ENCODE peak calls at places on chromosomes 5 and 9, in seven cellular contexts. Q is endothelial cell, N is A549, L is GM12865, O is dorsolateral prefrontal cortex, E is left ventricle myocardium inferior, G is fibroblast of pulmonary artery. A is an unnamed sample.

GRCh38 chr9:130185494-130186005 is 13.3 kb downstream of the NCS1 start:
- DNase-seq in Q (no peak), N (no peak), L (no peak), O (peak), E (no peak), G (peak), A (no peak)

GRCh38 chr9:33452828-33453271 is 5.5 kb upstream of the AQP3 start:
- DNase-seq in Q (peak), N (peak), L (peak), O (no peak), E (peak), G (peak), A (peak)

GRCh38 chr9:6686396-6686795 is 40.9 kb upstream of the GLDC start:
- DNase-seq in Q (no peak), N (peak), L (peak), O (no peak), E (no peak), G (peak), A (no peak)

GRCh38 chr9:93304574-93305496 is 120.9 kb downstream of the WNK2 start:
- DNase-seq in Q (peak), N (peak), L (peak), O (peak), E (peak), G (peak), A (peak)

GRCh38 chr5:109388407-109388806 is 21.4 kb downstream of the PJA2 start:
- DNase-seq in Q (no peak), N (no peak), L (no peak), O (no peak), E (no peak), G (peak), A (no peak)

GRCh38 chr5:176653401-176653800 is 6.1 kb downstream of the TSPAN17 start:
- DNase-seq in Q (no peak), N (no peak), L (peak), O (no peak), E (no peak), G (no peak), A (peak)

GRCh38 chr5:1474183-1474839 is 29.1 kb upstream of the SLC6A3 start:
- DNase-seq in Q (no peak), N (no peak), L (peak), O (peak), E (peak), G (no peak), A (no peak)

GRCh38 chr5:103374473-103374963 is 116.0 kb downstream of the MACIR start:
- DNase-seq in Q (no peak), N (no peak), L (no peak), O (peak), E (no peak), G (no peak), A (no peak)

GRCh38 chr9:83062011-83062652 is 810 bp downstream of the RASEF start:
- DNase-seq in Q (peak), N (peak), L (no peak), O (no peak), E (peak), G (no peak), A (no peak)

GRCh38 chr9:89993678-89994630 is 389.1 kb downstream of the GADD45G start:
- DNase-seq in Q (no peak), N (peak), L (no peak), O (no peak), E (peak), G (no peak), A (no peak)

GRCh38 chr9:92986175-92987110 is 39.1 kb downstream of the FGD3 start:
- DNase-seq in Q (no peak), N (peak), L (peak), O (no peak), E (no peak), G (peak), A (peak)

GRCh38 chr9:128494108-128494742 is 10.3 kb upstream of the GLE1 start:
- DNase-seq in Q (peak), N (no peak), L (no peak), O (no peak), E (peak), G (peak), A (peak)

GRCh38 chr5:16480144-16480543 is 14.5 kb upstream of the ZNF622 start:
- DNase-seq in Q (no peak), N (no peak), L (no peak), O (no peak), E (no peak), G (no peak), A (no peak)

GRCh38 chr5:126938461-126938860 is 91.9 kb downstream of the MARCHF3 start:
- DNase-seq in Q (no peak), N (no peak), L (no peak), O (no peak), E (no peak), G (peak), A (no peak)

GRCh38 chr9:93895535-93895934 is 59.6 kb downstream of the BARX1 start:
- DNase-seq in Q (no peak), N (no peak), L (no peak), O (no peak), E (peak), G (no peak), A (no peak)

GRCh38 chr5:78526049-78526525 is 122.5 kb downstream of the LHFPL2 start:
- DNase-seq in Q (no peak), N (peak), L (peak), O (no peak), E (no peak), G (peak), A (no peak)

GRCh38 chr5:100406640-100407039 is 128.5 kb upstream of the FAM174A start:
- DNase-seq in Q (no peak), N (no peak), L (no peak), O (no peak), E (no peak), G (no peak), A (no peak)

GRCh38 chr5:38008198-38008597 is 168.4 kb upstream of the GDNF start:
- DNase-seq in Q (no peak), N (no peak), L (no peak), O (no peak), E (no peak), G (no peak), A (no peak)

GRCh38 chr5:3809455-3809854 is 213.8 kb downstream of the IRX1 start:
- DNase-seq in Q (no peak), N (no peak), L (no peak), O (no peak), E (no peak), G (no peak), A (no peak)
- TF ChIP-seq CTCF in Q (no peak), N (no peak), L (no peak), O (no peak), E (no peak), G (no peak), A (no peak)

DNA sequence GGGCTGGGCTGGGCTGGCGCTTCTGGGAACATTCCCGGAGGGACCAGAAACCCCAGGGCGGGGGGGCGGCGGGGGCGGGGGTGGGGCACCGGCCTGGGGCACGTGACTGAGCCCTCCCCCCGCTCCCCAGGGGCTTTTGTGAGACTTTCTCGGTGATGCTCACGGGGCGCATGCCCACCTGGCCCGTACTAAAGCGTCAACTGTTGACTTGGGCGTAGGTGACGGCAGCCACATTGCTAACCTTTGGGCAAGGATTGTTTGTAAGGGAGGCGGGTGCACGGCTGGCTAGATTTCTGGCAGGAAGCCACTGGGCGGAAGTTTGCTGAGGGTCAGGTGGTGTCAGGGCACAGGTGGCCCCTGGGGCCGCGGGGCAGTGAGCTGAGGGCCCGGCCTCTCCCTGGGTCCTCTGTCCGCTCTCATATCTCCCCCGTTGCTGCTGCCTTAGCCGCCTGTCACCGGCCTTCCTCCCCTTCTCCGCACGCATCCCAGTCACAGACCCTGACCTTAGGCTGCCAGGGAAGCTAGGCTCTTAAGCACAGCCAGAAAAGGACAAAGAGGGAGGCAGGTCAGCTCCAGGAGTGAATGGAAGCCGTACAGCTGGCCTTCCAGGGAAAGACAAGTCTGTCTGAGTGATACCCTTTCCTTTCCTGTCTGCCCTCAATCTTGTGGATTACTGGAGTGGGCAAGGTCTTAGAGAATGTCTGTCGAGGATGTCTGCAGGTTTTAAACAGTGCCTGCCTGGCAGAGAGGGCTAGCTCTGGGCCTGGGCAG is 812 bp downstream of the CACFD1 start:
- DNase-seq in Q (peak), N (peak), L (peak), O (no peak), E (no peak), G (peak), A (peak)
- TF ChIP-seq CTCF in Q (no peak), N (no peak), L (no peak), O (no peak), E (no peak), G (no peak), A (no peak)

GRCh38 chr9:99389087-99390033 is 167.3 kb downstream of the SEC61B start:
- DNase-seq in Q (no peak), N (no peak), L (no peak), O (no peak), E (no peak), G (no peak), A (no peak)
- TF ChIP-seq CTCF in Q (no peak), N (no peak), L (no peak), O (no peak), E (no peak), G (no peak), A (no peak)

GRCh38 chr5:115778417-115778816 is 38.0 kb downstream of the CDO1 start:
- DNase-seq in Q (no peak), N (no peak), L (no peak), O (no peak), E (no peak), G (no peak), A (no peak)
- TF ChIP-seq CTCF in Q (no peak), N (no peak), L (no peak), O (no peak), E (no peak), G (no peak), A (no peak)

DNA sequence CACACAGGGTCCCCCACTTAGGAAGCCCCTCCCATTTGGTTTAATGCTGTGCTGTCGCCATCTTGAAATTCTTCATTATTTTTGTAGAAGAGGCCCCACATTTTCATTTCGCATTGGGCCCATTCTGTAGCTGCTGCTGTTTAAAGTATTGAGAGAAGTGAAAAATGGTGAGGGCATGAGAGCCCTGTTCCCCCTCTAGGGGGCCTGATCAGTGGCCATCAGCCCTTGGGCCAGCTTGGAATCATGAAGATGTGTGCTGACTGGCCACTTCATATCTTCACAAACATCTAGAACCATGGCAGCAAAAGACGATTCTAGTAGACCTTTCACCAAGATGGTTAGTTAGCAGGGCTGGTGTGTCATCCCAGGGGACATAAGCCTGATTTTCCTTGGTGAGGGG is 3.3 kb downstream of the TMEM268 start:
- DNase-seq in Q (no peak), N (no peak), L (no peak), O (no peak), E (no peak), G (no peak), A (no peak)
- TF ChIP-seq CTCF in Q (no peak), N (no peak), L (no peak), O (no peak), E (no peak), G (no peak), A (no peak)

DNA sequence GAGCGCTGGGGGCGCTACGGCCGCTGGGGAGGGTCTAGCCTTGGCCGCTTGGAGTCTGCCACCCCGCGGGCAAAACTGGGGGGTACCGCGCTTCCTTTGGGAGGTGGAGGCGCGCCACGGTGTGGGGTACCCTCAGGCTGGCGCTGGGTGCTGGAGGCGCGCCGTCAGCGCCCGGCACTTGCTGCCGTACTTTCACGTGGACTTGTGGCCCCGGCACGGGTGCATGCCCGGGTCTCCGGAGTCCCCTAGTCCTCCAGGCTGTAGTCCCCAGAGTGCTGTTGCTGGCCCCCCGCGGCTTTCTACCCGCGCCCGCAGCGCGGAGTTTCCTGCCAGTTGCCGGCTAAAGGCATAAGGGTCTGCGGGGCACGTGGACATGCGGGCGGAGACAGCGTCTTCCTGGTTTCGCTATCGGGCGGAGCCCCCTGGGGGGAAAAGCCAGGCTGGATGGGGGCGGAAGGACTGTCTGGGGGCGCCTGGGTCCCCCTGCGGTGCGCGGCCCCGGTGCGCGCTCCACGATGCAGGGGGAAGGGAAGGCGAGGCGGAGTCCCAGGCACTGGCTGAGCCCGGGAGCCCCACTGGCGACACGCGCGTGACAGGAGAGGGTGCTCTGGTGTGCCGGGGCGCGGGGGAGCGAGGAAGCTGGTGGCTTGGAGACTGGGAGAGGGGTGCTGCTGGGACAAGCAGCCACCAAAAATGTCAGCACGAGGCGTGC is 666 bp downstream of the PPARGC1B start:
- DNase-seq in Q (peak), N (peak), L (peak), O (peak), E (peak), G (no peak), A (peak)
- TF ChIP-seq CTCF in Q (no peak), N (peak), L (no peak), O (no peak), E (peak), G (no peak), A (no peak)

GRCh38 chr5:173291722-173292658 is 36.2 kb downstream of the STC2 start:
- DNase-seq in Q (no peak), N (no peak), L (peak), O (no peak), E (no peak), G (peak), A (no peak)

GRCh38 chr5:173296737-173297676 is 31.2 kb downstream of the STC2 start:
- DNase-seq in Q (no peak), N (no peak), L (no peak), O (no peak), E (no peak), G (no peak), A (no peak)

GRCh38 chr5:173295796-173296195 is 32.4 kb downstream of the STC2 start:
- DNase-seq in Q (no peak), N (no peak), L (no peak), O (no peak), E (no peak), G (no peak), A (no peak)

GRCh38 chr5:173294673-173295320 is 33.4 kb downstream of the STC2 start:
- DNase-seq in Q (no peak), N (no peak), L (no peak), O (no peak), E (no peak), G (no peak), A (no peak)

GRCh38 chr5:173293817-173294672 is 34.2 kb downstream of the STC2 start:
- DNase-seq in Q (peak), N (peak), L (peak), O (peak), E (peak), G (peak), A (peak)
- TF ChIP-seq CTCF in Q (peak), N (peak), L (peak), O (peak), E (peak), G (peak), A (peak)

A was measured in activated CD8-positive, alpha-beta T cell treated with anti-CD3 and anti-CD28 coated beads for 36 hours.